ENCODE peak calls at places on chromosomes 6 and 20, in seven cellular contexts. F is GM23338; M is activated T-cell treated with anti-CD3 and anti-CD28 coated beads for 1 hour; O is stimulated activated CD4-positive, alpha-beta T cell treated with anti-CD3 and anti-CD28 coated beads, Interleukin-4, amount 100 ng/mL, for 48 hours; I is GM12864; B is NCI-H524; V is activated CD4-positive, alpha-beta T cell treated with anti-CD3 and anti-CD28 coated beads for 48 hours. L is an unnamed sample.

GRCh38 chr20:32449890-32450401 is 91.8 kb downstream of the ASXL1 start:
- DNase-seq in F (no peak), M (no peak), O (no peak), I (no peak), B (peak; percentile 83), V (no peak), L (no peak)

GRCh38 chr20:24370911-24371695 is 98.3 kb upstream of the SYNDIG1 start:
- DNase-seq in F (no peak), M (no peak), O (no peak), I (no peak), B (no peak), V (no peak), L (no peak)

GRCh38 chr6:29045075-29045474 is at the start of gene OR2W1:
- DNase-seq in F (no peak), M (no peak), O (no peak), I (no peak), B (no peak), V (no peak), L (no peak)

GRCh38 chr6:28335040-28335563 is 846 bp downstream of the ZSCAN31 start:
- DNase-seq in F (no peak), M (no peak), O (no peak), I (no peak), B (no peak), V (no peak), L (no peak)

GRCh38 chr20:59680148-59680650 is 75.9 kb downstream of the PHACTR3 start:
- DNase-seq in F (no peak), M (no peak), O (no peak), I (no peak), B (no peak), V (no peak), L (no peak)

GRCh38 chr6:11566609-11567008 is 29.1 kb downstream of the TMEM170B start:
- DNase-seq in F (no peak), M (no peak), O (no peak), I (no peak), B (no peak), V (no peak), L (no peak)

GRCh38 chr6:39251406-39251805 is 22.1 kb upstream of the KCNK5 start:
- DNase-seq in F (no peak), M (no peak), O (no peak), I (no peak), B (peak; percentile 30), V (no peak), L (no peak)

GRCh38 chr6:111013144-111013905 is 31.5 kb downstream of the RPF2 start:
- DNase-seq in F (no peak), M (no peak), O (no peak), I (no peak), B (no peak), V (no peak), L (no peak)

GRCh38 chr20:53842301-53843099 is 227.9 kb downstream of the BCAS1 start:
- DNase-seq in F (no peak), M (no peak), O (no peak), I (no peak), B (no peak), V (peak; percentile 40), L (no peak)

GRCh38 chr6:41191569-41191968 is 9.4 kb downstream of the TREML2 start:
- DNase-seq in F (peak; percentile 85), M (peak; percentile 12), O (peak; percentile 36), I (no peak), B (no peak), V (peak; percentile 65), L (no peak)

GRCh38 chr6:155519339-155519738 is 63.7 kb upstream of the NOX3 start:
- DNase-seq in F (no peak), M (no peak), O (no peak), I (no peak), B (no peak), V (no peak), L (no peak)

GRCh38 chr20:17445561-17445960 is 85.6 kb downstream of the BFSP1 start:
- DNase-seq in F (no peak), M (no peak), O (no peak), I (no peak), B (no peak), V (no peak), L (no peak)

GRCh38 chr20:31835554-31835953 is 9.8 kb downstream of the FOXS1 start:
- DNase-seq in F (no peak), M (no peak), O (no peak), I (no peak), B (no peak), V (no peak), L (no peak)

GRCh38 chr20:63536241-63536977 is 767 bp downstream of the PTK6 start:
- DNase-seq in F (no peak), M (no peak), O (no peak), I (no peak), B (no peak), V (no peak), L (no peak)

GRCh38 chr20:46353506-46354206 is 45.4 kb upstream of the CDH22 start:
- DNase-seq in F (no peak), M (no peak), O (no peak), I (no peak), B (peak; percentile 15), V (no peak), L (no peak)

GRCh38 chr20:4369119-4369797 is 352.5 kb upstream of the PRND start:
- DNase-seq in F (no peak), M (no peak), O (no peak), I (no peak), B (no peak), V (no peak), L (no peak)

GRCh38 chr6:85660181-85660611 is 17.5 kb upstream of the SYNCRIP start:
- DNase-seq in F (no peak), M (no peak), O (no peak), I (no peak), B (no peak), V (peak; percentile 32), L (no peak)

GRCh38 chr6:90319044-90319443 is 22.4 kb upstream of the BACH2 start:
- DNase-seq in F (no peak), M (no peak), O (no peak), I (no peak), B (no peak), V (no peak), L (no peak)

GRCh38 chr6:117265425-117266266 is at the start of gene VGLL2:
- DNase-seq in F (peak; percentile 74), M (no peak), O (no peak), I (no peak), B (peak; percentile 61), V (peak; percentile 31), L (no peak)

GRCh38 chr6:17276766-17277165 is 4.4 kb upstream of the RBM24 start:
- DNase-seq in F (no peak), M (no peak), O (no peak), I (no peak), B (no peak), V (no peak), L (no peak)

GRCh38 chr6:24228681-24229255 is 102.8 kb downstream of the NRSN1 start:
- DNase-seq in F (no peak), M (no peak), O (no peak), I (no peak), B (no peak), V (no peak), L (no peak)

GRCh38 chr6:138559153-138559552 is 59.9 kb upstream of the NHSL1 start:
- DNase-seq in F (no peak), M (no peak), O (no peak), I (no peak), B (no peak), V (no peak), L (no peak)